ENCODE peak calls at places on chromosomes 4 and X, in four cellular contexts. Y is HFFc6, N is prostate gland, D is left ventricle myocardium inferior. R is an unnamed sample.

GRCh38 chrX:142804085-142804484 is 221.6 kb upstream of the SPANXN4 start:
- DNase-seq in Y (no peak), N (no peak), D (no peak), R (peak)

GRCh38 chr4:83114576-83114975 is at the start of gene PLAC8:
- DNase-seq in Y (no peak), N (no peak), D (no peak), R (peak)

GRCh38 chrX:155612312-155613224 is at the start of gene TMLHE:
- DNase-seq in D (peak), Y (peak), N (peak), R (peak)

GRCh38 chrX:101803451-101803850 is 128.4 kb downstream of the ZMAT1 start:
- DNase-seq in N (no peak), Y (no peak), D (no peak), R (peak)

GRCh38 chr4:128810331-128810870 is 901 bp downstream of the JADE1 start:
- DNase-seq in D (peak), Y (no peak), N (peak), R (peak)

GRCh38 chr4:173317003-173317402 is 17.2 kb downstream of the HMGB2 start:
- DNase-seq in D (no peak), Y (no peak), N (no peak), R (no peak)

GRCh38 chr4:186881521-186882220 is 158.0 kb upstream of the FAT1 start:
- DNase-seq in Y (peak), N (no peak), D (no peak), R (peak)

GRCh38 chr4:79623125-79623905 is 215.3 kb upstream of the GK2 start:
- DNase-seq in N (peak), Y (no peak), D (no peak), R (no peak)

GRCh38 chr4:40515398-40516293 is 114.0 kb downstream of the RBM47 start:
- DNase-seq in D (no peak), N (no peak), Y (no peak), R (peak)

GRCh38 chr4:65791111-65791806 is 121.0 kb upstream of the EPHA5 start:
- DNase-seq in Y (no peak), N (no peak), D (no peak), R (no peak)

GRCh38 chr4:98574816-98575215 is 83.6 kb downstream of the TSPAN5 start:
- DNase-seq in Y (no peak), D (no peak), N (no peak), R (no peak)

GRCh38 chr4:13627185-13627605 is 330 bp downstream of the BOD1L1 start:
- DNase-seq in D (no peak), N (no peak), Y (no peak), R (no peak)

GRCh38 chrX:138026211-138026610 is 460.3 kb downstream of the ZIC3 start:
- DNase-seq in N (no peak), D (no peak), Y (no peak), R (peak)

DNA sequence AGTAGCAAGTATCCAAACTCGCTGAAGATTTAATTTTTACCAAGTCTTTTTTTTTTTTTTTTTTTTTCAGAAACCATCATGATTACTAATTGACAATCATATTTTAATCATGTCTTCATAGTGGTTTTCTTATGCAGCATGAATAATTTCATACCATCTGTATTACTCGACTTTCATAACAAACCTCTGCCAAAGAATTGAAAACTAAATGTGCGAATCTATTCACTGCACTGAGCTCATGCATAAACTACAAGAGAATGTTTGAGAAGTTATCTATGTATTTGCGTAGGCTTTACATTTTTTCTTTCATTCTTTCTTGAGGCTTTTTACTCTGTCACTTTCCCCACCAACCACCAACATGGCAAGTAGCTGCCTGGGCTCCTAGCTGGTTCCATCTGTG is 1760.9 kb downstream of the STIM2 start:
- DNase-seq in N (no peak), Y (no peak), D (no peak), R (no peak)
- TF ChIP-seq CTCF in N (no peak), Y (no peak), D (no peak), R (no peak)

DNA sequence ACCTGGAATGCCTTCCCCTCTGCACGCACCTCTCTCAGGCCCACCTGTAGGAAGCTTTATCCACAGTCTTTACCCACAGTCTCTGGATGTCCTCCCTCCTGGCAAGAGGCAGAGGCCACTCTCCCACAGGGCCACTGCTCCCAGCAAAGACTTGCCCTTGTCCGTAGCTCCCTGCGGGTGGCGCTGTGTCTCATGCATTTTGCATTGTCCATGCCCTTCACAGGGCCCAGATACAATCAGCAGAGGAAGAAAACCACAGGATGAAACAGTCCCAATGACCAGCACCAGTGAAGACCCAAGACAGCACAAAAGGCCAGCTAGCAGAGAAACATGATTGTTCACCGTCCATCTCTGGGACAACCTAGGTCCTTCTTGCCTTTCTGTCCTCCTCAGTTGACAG is 2.1 kb upstream of the NSG1 start:
- DNase-seq in D (no peak), Y (peak), N (no peak), R (peak)
- TF ChIP-seq CTCF in D (no peak), Y (peak), N (peak), R (peak)

DNA sequence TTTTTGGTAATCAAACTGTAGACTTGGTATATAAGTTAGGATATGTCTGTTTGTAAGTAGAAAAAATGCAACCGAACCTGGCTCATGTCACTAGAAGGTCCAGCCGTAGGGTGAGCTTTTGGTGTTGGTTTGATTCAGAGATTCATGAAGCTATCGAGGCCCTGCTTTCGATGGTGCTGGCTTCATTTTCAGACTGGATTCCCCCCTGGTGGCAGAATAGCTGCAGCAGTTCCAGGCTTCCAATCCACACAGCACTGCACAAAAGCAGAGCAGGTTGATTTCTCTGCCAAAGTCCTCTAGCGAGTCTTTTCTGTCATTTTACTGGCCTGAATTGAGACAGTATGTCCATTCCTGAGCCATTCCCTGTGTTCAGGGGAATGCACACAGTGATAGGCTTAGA is 33.1 kb downstream of the PDK3 start:
- DNase-seq in N (peak), Y (peak), D (no peak), R (peak)
- TF ChIP-seq CTCF in N (peak), Y (peak), D (peak), R (no peak)

GRCh38 chr4:2935762-2936743 is 27.2 kb downstream of the NOP14 start:
- DNase-seq in Y (peak), D (peak), N (no peak), R (peak)

GRCh38 chr4:2934813-2935761 is 28.1 kb downstream of the NOP14 start:
- DNase-seq in D (peak), N (peak), Y (peak), R (peak)

GRCh38 chr4:2937146-2937857 is 25.9 kb downstream of the NOP14 start:
- DNase-seq in D (peak), N (peak), Y (no peak), R (peak)

GRCh38 chr4:2937986-2938385 is 25.2 kb downstream of the NOP14 start:
- DNase-seq in N (no peak), Y (no peak), D (peak), R (no peak)

DNA sequence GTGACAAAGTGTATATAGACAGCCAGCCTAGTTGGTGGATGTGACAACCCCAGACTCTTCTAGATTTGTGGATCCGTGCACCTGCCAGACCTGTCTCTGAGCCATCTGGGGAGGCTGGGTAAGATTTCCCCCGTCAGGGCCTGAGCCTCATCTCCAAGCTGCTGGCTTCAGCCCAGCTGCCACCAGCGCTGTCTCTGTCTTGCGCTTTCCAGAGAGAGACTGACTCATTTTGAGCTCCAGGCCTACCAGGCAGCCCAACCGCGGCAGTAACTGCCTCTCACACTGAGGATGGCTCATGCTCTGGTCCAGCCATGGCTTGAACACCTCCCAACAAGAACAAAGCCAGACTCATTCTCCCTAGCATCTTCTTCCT is 26.4 kb downstream of the NOP14 start:
- DNase-seq in D (peak), N (no peak), Y (peak), R (peak)
- TF ChIP-seq CTCF in D (no peak), N (no peak), Y (no peak), R (no peak)

DNA sequence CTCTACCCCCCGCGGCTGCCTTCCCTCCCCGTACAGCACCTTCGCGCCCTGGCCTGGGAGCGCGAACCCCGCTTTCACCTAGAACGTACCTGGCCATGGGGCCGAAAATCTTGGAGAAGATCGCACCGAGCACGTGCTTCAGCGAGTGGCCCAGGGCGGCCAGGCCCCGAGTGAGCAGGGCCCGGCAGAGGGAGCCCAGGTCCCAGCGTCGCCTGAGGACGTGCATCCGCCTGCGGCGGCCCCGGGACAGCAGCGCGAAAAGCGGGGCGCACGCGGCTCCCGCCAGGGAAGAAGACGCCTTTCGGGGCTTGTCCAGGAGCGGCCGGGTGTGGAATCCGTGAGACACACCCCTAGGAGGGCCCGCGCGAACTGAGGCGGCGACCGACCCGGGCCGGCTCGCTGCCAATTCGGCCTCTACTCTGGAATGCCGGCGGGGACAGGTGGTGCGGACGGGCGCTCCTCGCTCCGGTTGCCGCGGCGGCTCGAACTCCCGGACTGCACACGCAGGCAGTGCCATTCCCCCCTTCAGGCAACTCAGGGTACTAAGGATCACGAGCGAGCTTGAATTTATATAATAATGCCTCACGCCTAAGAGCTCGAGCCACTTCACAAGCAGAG is at the start of gene HS6ST2:
- DNase-seq in N (no peak), D (no peak), Y (no peak), R (peak)
- TF ChIP-seq CTCF in N (no peak), D (no peak), Y (no peak), R (no peak)

GRCh38 chr4:146369446-146369845 is 152.3 kb downstream of the SLC10A7 start:
- DNase-seq in N (no peak), Y (no peak), D (no peak), R (no peak)
- TF ChIP-seq CTCF in N (no peak), Y (no peak), D (no peak), R (no peak)

GRCh38 chr4:121998024-121998423 is 46.2 kb upstream of the TRPC3 start:
- DNase-seq in Y (no peak), D (no peak), N (no peak), R (peak)
- TF ChIP-seq CTCF in Y (no peak), D (peak), N (no peak), R (no peak)